ENCODE peak calls at places on chromosomes 3 and 15, in seven cellular contexts. One of them, this sample, is unnamed.
A peak's percentile ranks its signal among the peaks of the same experiment; 100 is the strongest.

GRCh38 chr15:60766391-60767128 is 287.6 kb upstream of the ICE2 start:
- DNase-seq in IMR-90: no peak
- DNase-seq in mesendoderm: peak; percentile 46
- DNase-seq in trophoblast cell: no peak
- DNase-seq in neuronal stem cell: no peak
- DNase-seq in mesenchymal stem cell: no peak
- DNase-seq in H1: no peak
- DNase-seq in this sample: no peak

GRCh38 chr3:128203171-128203570 is 49.9 kb downstream of the EEFSEC start:
- DNase-seq in IMR-90: no peak
- DNase-seq in mesendoderm: no peak
- DNase-seq in trophoblast cell: no peak
- DNase-seq in neuronal stem cell: no peak
- DNase-seq in mesenchymal stem cell: no peak
- DNase-seq in H1: no peak
- DNase-seq in this sample: no peak

GRCh38 chr15:65099336-65099735 is 15.7 kb downstream of the UBAP1L start:
- DNase-seq in IMR-90: no peak
- DNase-seq in mesendoderm: no peak
- DNase-seq in trophoblast cell: no peak
- DNase-seq in neuronal stem cell: no peak
- DNase-seq in mesenchymal stem cell: no peak
- DNase-seq in H1: no peak
- DNase-seq in this sample: no peak

GRCh38 chr3:49707113-49707480 is 12.4 kb downstream of the AMIGO3 start:
- DNase-seq in IMR-90: peak; percentile 63
- DNase-seq in mesendoderm: no peak
- DNase-seq in trophoblast cell: no peak
- DNase-seq in neuronal stem cell: no peak
- DNase-seq in mesenchymal stem cell: no peak
- DNase-seq in H1: no peak
- DNase-seq in this sample: no peak

GRCh38 chr15:38817427-38818155 is 253.0 kb upstream of the RASGRP1 start:
- DNase-seq in IMR-90: peak; percentile 48
- DNase-seq in mesendoderm: peak; percentile 90
- DNase-seq in trophoblast cell: peak; percentile 79
- DNase-seq in neuronal stem cell: peak; percentile 64
- DNase-seq in mesenchymal stem cell: peak; percentile 61
- DNase-seq in H1: peak; percentile 99
- DNase-seq in this sample: peak; percentile 93

GRCh38 chr3:156792945-156793344 is 33.2 kb upstream of the LEKR1 start:
- DNase-seq in IMR-90: no peak
- DNase-seq in mesendoderm: peak; percentile 10
- DNase-seq in trophoblast cell: no peak
- DNase-seq in neuronal stem cell: no peak
- DNase-seq in mesenchymal stem cell: peak; percentile 47
- DNase-seq in H1: no peak
- DNase-seq in this sample: no peak

GRCh38 chr3:33438871-33439270 is 1.3 kb downstream of the UBP1 start:
- DNase-seq in IMR-90: peak; percentile 21
- DNase-seq in mesendoderm: no peak
- DNase-seq in trophoblast cell: no peak
- DNase-seq in neuronal stem cell: no peak
- DNase-seq in mesenchymal stem cell: peak; percentile 33
- DNase-seq in H1: no peak
- DNase-seq in this sample: no peak

GRCh38 chr3:188108703-188109412 is 45.1 kb upstream of the LPP start:
- DNase-seq in IMR-90: peak; percentile 9
- DNase-seq in mesendoderm: no peak
- DNase-seq in trophoblast cell: no peak
- DNase-seq in neuronal stem cell: no peak
- DNase-seq in mesenchymal stem cell: no peak
- DNase-seq in H1: no peak
- DNase-seq in this sample: no peak

GRCh38 chr3:29649815-29650547 is 369.1 kb downstream of the RBMS3 start:
- DNase-seq in IMR-90: peak; percentile 75
- DNase-seq in mesendoderm: no peak
- DNase-seq in trophoblast cell: no peak
- DNase-seq in neuronal stem cell: no peak
- DNase-seq in mesenchymal stem cell: peak; percentile 91
- DNase-seq in H1: no peak
- DNase-seq in this sample: no peak

GRCh38 chr3:96169111-96169510 is 645.3 kb upstream of the EPHA6 start:
- DNase-seq in IMR-90: no peak
- DNase-seq in mesendoderm: no peak
- DNase-seq in trophoblast cell: no peak
- DNase-seq in neuronal stem cell: no peak
- DNase-seq in mesenchymal stem cell: no peak
- DNase-seq in H1: no peak
- DNase-seq in this sample: no peak

GRCh38 chr15:74400313-74400850 is 32.9 kb upstream of the CYP11A1 start:
- DNase-seq in IMR-90: no peak
- DNase-seq in mesendoderm: no peak
- DNase-seq in trophoblast cell: no peak
- DNase-seq in neuronal stem cell: no peak
- DNase-seq in mesenchymal stem cell: no peak
- DNase-seq in H1: no peak
- DNase-seq in this sample: no peak

GRCh38 chr3:45029661-45030060 is 3.6 kb downstream of the CLEC3B start:
- DNase-seq in IMR-90: peak; percentile 66
- DNase-seq in mesendoderm: no peak
- DNase-seq in trophoblast cell: peak; percentile 86
- DNase-seq in neuronal stem cell: no peak
- DNase-seq in mesenchymal stem cell: no peak
- DNase-seq in H1: no peak
- DNase-seq in this sample: no peak

GRCh38 chr3:120093119-120093922 is 926 bp downstream of the GSK3B start:
- DNase-seq in IMR-90: peak; percentile 85
- DNase-seq in mesendoderm: peak; percentile 94
- DNase-seq in trophoblast cell: no peak
- DNase-seq in neuronal stem cell: peak; percentile 78
- DNase-seq in mesenchymal stem cell: peak; percentile 93
- DNase-seq in H1: no peak
- DNase-seq in this sample: no peak

GRCh38 chr15:58046467-58046866 is 19.0 kb downstream of the ALDH1A2 start:
- DNase-seq in IMR-90: no peak
- DNase-seq in mesendoderm: no peak
- DNase-seq in trophoblast cell: no peak
- DNase-seq in neuronal stem cell: no peak
- DNase-seq in mesenchymal stem cell: no peak
- DNase-seq in H1: no peak
- DNase-seq in this sample: no peak

GRCh38 chr3:128312271-128312670 is 154.4 kb downstream of the DNAJB8 start:
- DNase-seq in IMR-90: no peak
- DNase-seq in mesendoderm: no peak
- DNase-seq in trophoblast cell: no peak
- DNase-seq in neuronal stem cell: no peak
- DNase-seq in mesenchymal stem cell: no peak
- DNase-seq in H1: peak; percentile 22
- DNase-seq in this sample: peak; percentile 13

GRCh38 chr3:184654375-184654774 is 57.5 kb downstream of the MAGEF1 start:
- DNase-seq in IMR-90: no peak
- DNase-seq in mesendoderm: no peak
- DNase-seq in trophoblast cell: peak; percentile 95
- DNase-seq in neuronal stem cell: no peak
- DNase-seq in mesenchymal stem cell: no peak
- DNase-seq in H1: no peak
- DNase-seq in this sample: no peak

GRCh38 chr3:85482193-85482450 is 523.3 kb downstream of the CADM2 start:
- DNase-seq in IMR-90: no peak
- DNase-seq in mesendoderm: no peak
- DNase-seq in trophoblast cell: no peak
- DNase-seq in neuronal stem cell: no peak
- DNase-seq in mesenchymal stem cell: no peak
- DNase-seq in H1: no peak
- DNase-seq in this sample: no peak

GRCh38 chr3:85481411-85482192 is 522.8 kb downstream of the CADM2 start:
- DNase-seq in IMR-90: no peak
- DNase-seq in mesendoderm: no peak
- DNase-seq in trophoblast cell: no peak
- DNase-seq in neuronal stem cell: no peak
- DNase-seq in mesenchymal stem cell: no peak
- DNase-seq in H1: no peak
- DNase-seq in this sample: no peak

GRCh38 chr3:85483986-85484385 is 525.2 kb downstream of the CADM2 start:
- DNase-seq in IMR-90: no peak
- DNase-seq in mesendoderm: no peak
- DNase-seq in trophoblast cell: no peak
- DNase-seq in neuronal stem cell: no peak
- DNase-seq in mesenchymal stem cell: no peak
- DNase-seq in H1: no peak
- DNase-seq in this sample: no peak

GRCh38 chr3:85487375-85487774 is 528.6 kb downstream of the CADM2 start:
- DNase-seq in IMR-90: no peak
- DNase-seq in mesendoderm: no peak
- DNase-seq in trophoblast cell: no peak
- DNase-seq in neuronal stem cell: no peak
- DNase-seq in mesenchymal stem cell: no peak
- DNase-seq in H1: no peak
- DNase-seq in this sample: no peak
- H3K4ac ChIP-seq in IMR-90: no peak overlapping the region
- H3K4ac ChIP-seq in mesendoderm: no peak overlapping the region
- H3K4ac ChIP-seq in trophoblast cell: no peak overlapping the region
- H3K4ac ChIP-seq in neuronal stem cell: no peak overlapping the region
- H3K4ac ChIP-seq in mesenchymal stem cell: no peak overlapping the region
- H3K4ac ChIP-seq in H1: no peak overlapping the region
- H3K4ac ChIP-seq in this sample: no peak overlapping the region

DNA sequence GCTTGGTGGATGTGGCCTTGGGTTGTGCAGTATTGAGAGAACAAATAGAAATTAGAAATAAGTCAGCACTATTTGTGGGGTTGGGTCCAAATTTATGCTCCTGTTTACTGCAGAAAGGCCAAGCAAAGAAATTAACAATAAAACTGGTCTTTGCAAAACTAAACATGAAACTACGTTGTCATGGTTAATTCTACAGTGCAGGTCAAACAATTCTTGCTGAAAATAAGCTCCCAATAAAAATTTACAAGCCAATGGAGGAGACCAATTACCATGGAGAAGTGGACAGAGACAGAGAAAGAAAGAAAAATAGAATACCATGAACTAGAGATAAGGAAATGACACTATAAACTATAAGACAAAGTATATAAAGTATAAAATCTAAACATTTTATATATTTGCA is 101.3 kb downstream of the CDIN1 start:
- DNase-seq in IMR-90: no peak
- DNase-seq in mesendoderm: no peak
- DNase-seq in trophoblast cell: no peak
- DNase-seq in neuronal stem cell: no peak
- DNase-seq in mesenchymal stem cell: no peak
- DNase-seq in H1: no peak
- DNase-seq in this sample: no peak
- H3K4ac ChIP-seq in IMR-90: no peak overlapping the region
- H3K4ac ChIP-seq in mesendoderm: no peak overlapping the region
- H3K4ac ChIP-seq in trophoblast cell: no peak overlapping the region
- H3K4ac ChIP-seq in neuronal stem cell: no peak overlapping the region
- H3K4ac ChIP-seq in mesenchymal stem cell: no peak overlapping the region
- H3K4ac ChIP-seq in H1: no peak overlapping the region
- H3K4ac ChIP-seq in this sample: no peak overlapping the region

DNA sequence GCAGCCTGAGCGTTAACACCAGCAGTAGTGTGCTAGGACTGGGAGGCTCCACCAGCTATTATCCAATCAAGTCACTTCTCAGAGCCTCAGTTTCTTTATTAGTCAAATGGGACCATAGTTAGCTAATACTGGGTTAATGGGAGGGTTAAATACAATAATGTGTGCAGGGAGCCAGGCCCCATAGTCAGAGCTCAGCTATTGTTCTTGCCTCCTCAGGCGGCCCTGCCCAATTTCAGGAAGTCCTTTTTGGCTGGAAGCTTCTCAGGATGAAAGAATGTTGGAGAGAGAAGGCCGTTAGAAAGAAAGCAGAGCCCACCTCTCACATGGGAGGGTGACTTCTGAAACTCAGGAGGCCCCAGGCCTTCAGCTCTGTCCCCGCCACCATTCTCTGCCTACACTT is 39.5 kb upstream of the SMAD6 start:
- DNase-seq in IMR-90: no peak
- DNase-seq in mesendoderm: no peak
- DNase-seq in trophoblast cell: no peak
- DNase-seq in neuronal stem cell: no peak
- DNase-seq in mesenchymal stem cell: no peak
- DNase-seq in H1: no peak
- DNase-seq in this sample: no peak
- H3K4ac ChIP-seq in IMR-90: no peak overlapping the region
- H3K4ac ChIP-seq in mesendoderm: no peak overlapping the region
- H3K4ac ChIP-seq in trophoblast cell: no peak overlapping the region
- H3K4ac ChIP-seq in neuronal stem cell: no peak overlapping the region
- H3K4ac ChIP-seq in mesenchymal stem cell: no peak overlapping the region
- H3K4ac ChIP-seq in H1: no peak overlapping the region
- H3K4ac ChIP-seq in this sample: no peak overlapping the region

DNA sequence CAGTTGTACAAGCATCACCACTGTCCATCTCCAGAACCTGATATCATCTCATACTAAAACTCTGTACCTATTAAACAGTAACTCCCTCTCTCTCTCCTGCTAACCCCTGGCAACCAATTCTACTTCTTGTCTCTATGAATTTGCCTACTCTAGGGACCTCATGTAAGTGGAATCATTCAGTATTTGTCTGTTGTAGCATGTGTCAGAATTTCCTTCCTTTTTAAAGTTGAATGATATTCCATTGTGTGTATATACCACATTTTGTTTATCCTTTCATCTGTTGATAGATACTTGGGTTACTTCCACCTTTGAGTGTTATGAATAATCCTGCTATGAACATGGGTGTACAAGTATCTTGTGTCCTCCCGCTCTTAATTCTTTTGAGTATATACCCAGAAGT is 16.6 kb downstream of the ZNF592 start:
- DNase-seq in IMR-90: no peak
- DNase-seq in mesendoderm: no peak
- DNase-seq in trophoblast cell: no peak
- DNase-seq in neuronal stem cell: no peak
- DNase-seq in mesenchymal stem cell: no peak
- DNase-seq in H1: no peak
- DNase-seq in this sample: no peak
- H3K4ac ChIP-seq in IMR-90: no peak overlapping the region
- H3K4ac ChIP-seq in mesendoderm: no peak overlapping the region
- H3K4ac ChIP-seq in trophoblast cell: no peak overlapping the region
- H3K4ac ChIP-seq in neuronal stem cell: no peak overlapping the region
- H3K4ac ChIP-seq in mesenchymal stem cell: no peak overlapping the region
- H3K4ac ChIP-seq in H1: no peak overlapping the region
- H3K4ac ChIP-seq in this sample: no peak overlapping the region